ENCODE peak calls at places on chromosomes 7 and 10, in four cellular contexts. S is AG04449, U is PC-9, Q is M059J. X is an unnamed sample.

GRCh38 chr7:114460021-114460420 is 45.4 kb downstream of the FOXP2 start:
- DNase-seq in S (no peak), U (no peak), Q (no peak), X (no peak)

GRCh38 chr7:23893172-23893941 is 183.3 kb downstream of the STK31 start:
- DNase-seq in U (peak), S (peak), Q (peak), X (no peak)

GRCh38 chr7:81111781-81112540 is 193.1 kb upstream of the SEMA3C start:
- DNase-seq in Q (peak), U (no peak), S (peak), X (no peak)

GRCh38 chr7:29039747-29040569 is 81.8 kb upstream of the TRIL start:
- DNase-seq in U (no peak), Q (no peak), S (no peak), X (no peak)

GRCh38 chr7:43593010-43593409 is 10.1 kb downstream of the STK17A start:
- DNase-seq in Q (peak), U (no peak), S (no peak), X (no peak)

GRCh38 chr10:72803119-72803505 is 90.4 kb upstream of the OIT3 start:
- DNase-seq in U (no peak), Q (no peak), S (no peak), X (no peak)

GRCh38 chr10:129968937-129969527 is 5.0 kb upstream of the EBF3 start:
- DNase-seq in S (no peak), Q (no peak), U (no peak), X (no peak)

GRCh38 chr10:55305281-55305680 is 504.2 kb upstream of the PCDH15 start:
- DNase-seq in S (no peak), Q (no peak), U (no peak), X (no peak)

GRCh38 chr10:97065686-97066679 is 119.8 kb downstream of the SLIT1 start:
- DNase-seq in S (no peak), U (no peak), Q (no peak), X (no peak)

GRCh38 chr7:151025924-151026671 is 1.8 kb upstream of the ATG9B start:
- DNase-seq in S (no peak), U (peak), Q (peak), X (peak)

GRCh38 chr7:84123903-84124573 is 70.6 kb downstream of the SEMA3A start:
- DNase-seq in Q (peak), S (peak), U (no peak), X (no peak)

GRCh38 chr7:77386165-77386824 is 29.9 kb downstream of the GSAP start:
- DNase-seq in S (no peak), Q (no peak), U (no peak), X (no peak)

GRCh38 chr10:43867113-43867512 is 218.4 kb upstream of the ZNF32 start:
- DNase-seq in S (no peak), U (no peak), Q (no peak), X (no peak)

GRCh38 chr7:1200045-1200444 is 32.6 kb upstream of the UNCX start:
- DNase-seq in Q (peak), S (no peak), U (no peak), X (no peak)

GRCh38 chr10:127619550-127619949 is 70.4 kb downstream of the NPS start:
- DNase-seq in U (no peak), S (no peak), Q (no peak), X (no peak)

GRCh38 chr7:122803323-122803722 is 82.9 kb downstream of the CADPS2 start:
- DNase-seq in S (no peak), U (no peak), Q (peak), X (no peak)

GRCh38 chr7:15916666-15917388 is 230.3 kb upstream of the MEOX2 start:
- DNase-seq in Q (peak), S (no peak), U (peak), X (no peak)

GRCh38 chr10:110897184-110897583 is 21.8 kb downstream of the BBIP1 start:
- DNase-seq in U (no peak), S (no peak), Q (no peak), X (no peak)

GRCh38 chr7:157271315-157271990 is 65.4 kb upstream of the DNAJB6 start:
- DNase-seq in U (no peak), Q (peak), S (no peak), X (no peak)

GRCh38 chr10:110497438-110498086 is at the start of gene DUSP5:
- DNase-seq in S (no peak), Q (peak), U (peak), X (peak)

X was measured in epithelial cell of prostate.